ENCODE peak calls at places on chromosomes 16 and 17, in four cellular contexts. One of them, this sample, is unnamed.

GRCh38 chr16:7976125-7976524 is 614.2 kb downstream of the TMEM114 start:
- DNase-seq in G401: no peak
- DNase-seq in amniotic stem cell: no peak
- DNase-seq in activated T-helper 9 cell treated with anti-CD3 and anti-CD28 coated beads, Interleukin-2, amount 50 U/mL, for 16 hours: no peak
- DNase-seq in this sample: no peak

GRCh38 chr16:14476183-14476582 is 153.9 kb downstream of the PARN start:
- DNase-seq in activated T-helper 9 cell treated with anti-CD3 and anti-CD28 coated beads, Interleukin-2, amount 50 U/mL, for 16 hours: no peak
- DNase-seq in G401: no peak
- DNase-seq in amniotic stem cell: no peak
- DNase-seq in this sample: no peak

GRCh38 chr16:25613931-25614330 is 77.8 kb upstream of the HS3ST4 start:
- DNase-seq in amniotic stem cell: no peak
- DNase-seq in G401: no peak
- DNase-seq in activated T-helper 9 cell treated with anti-CD3 and anti-CD28 coated beads, Interleukin-2, amount 50 U/mL, for 16 hours: no peak
- DNase-seq in this sample: no peak

GRCh38 chr17:78817123-78817522 is 23.5 kb downstream of the USP36 start:
- DNase-seq in G401: no peak
- DNase-seq in amniotic stem cell: no peak
- DNase-seq in activated T-helper 9 cell treated with anti-CD3 and anti-CD28 coated beads, Interleukin-2, amount 50 U/mL, for 16 hours: peak; percentile 50
- DNase-seq in this sample: peak; percentile 85

GRCh38 chr16:73071131-73071940 is 23.4 kb upstream of the ZFHX3 start:
- DNase-seq in amniotic stem cell: no peak
- DNase-seq in G401: no peak
- DNase-seq in activated T-helper 9 cell treated with anti-CD3 and anti-CD28 coated beads, Interleukin-2, amount 50 U/mL, for 16 hours: no peak
- DNase-seq in this sample: no peak

GRCh38 chr16:23072084-23072599 is 77.1 kb downstream of the USP31 start:
- DNase-seq in activated T-helper 9 cell treated with anti-CD3 and anti-CD28 coated beads, Interleukin-2, amount 50 U/mL, for 16 hours: no peak
- DNase-seq in amniotic stem cell: no peak
- DNase-seq in G401: peak; percentile 38
- DNase-seq in this sample: no peak

GRCh38 chr17:19664136-19664820 is 15.7 kb downstream of the ALDH3A2 start:
- DNase-seq in amniotic stem cell: no peak
- DNase-seq in activated T-helper 9 cell treated with anti-CD3 and anti-CD28 coated beads, Interleukin-2, amount 50 U/mL, for 16 hours: no peak
- DNase-seq in G401: no peak
- DNase-seq in this sample: no peak

GRCh38 chr16:23502466-23502865 is 7.8 kb downstream of the GGA2 start:
- DNase-seq in activated T-helper 9 cell treated with anti-CD3 and anti-CD28 coated beads, Interleukin-2, amount 50 U/mL, for 16 hours: no peak
- DNase-seq in amniotic stem cell: no peak
- DNase-seq in G401: no peak
- DNase-seq in this sample: no peak

GRCh38 chr16:89171216-89172170 is at the start of gene CDH15:
- DNase-seq in amniotic stem cell: peak; percentile 39
- DNase-seq in activated T-helper 9 cell treated with anti-CD3 and anti-CD28 coated beads, Interleukin-2, amount 50 U/mL, for 16 hours: peak; percentile 93
- DNase-seq in G401: peak; percentile 99
- DNase-seq in this sample: peak; percentile 75

GRCh38 chr16:3175157-3176153 is 12.5 kb upstream of the OR1F1 start:
- DNase-seq in G401: peak; percentile 32
- DNase-seq in activated T-helper 9 cell treated with anti-CD3 and anti-CD28 coated beads, Interleukin-2, amount 50 U/mL, for 16 hours: no peak
- DNase-seq in amniotic stem cell: no peak
- DNase-seq in this sample: peak; percentile 29

GRCh38 chr17:16273499-16273898 is 56.5 kb downstream of the PIGL start:
- DNase-seq in amniotic stem cell: no peak
- DNase-seq in activated T-helper 9 cell treated with anti-CD3 and anti-CD28 coated beads, Interleukin-2, amount 50 U/mL, for 16 hours: no peak
- DNase-seq in G401: no peak
- DNase-seq in this sample: no peak

GRCh38 chr16:74480150-74481029 is 59.1 kb upstream of the CLEC18B start:
- DNase-seq in amniotic stem cell: no peak
- DNase-seq in G401: peak; percentile 16
- DNase-seq in activated T-helper 9 cell treated with anti-CD3 and anti-CD28 coated beads, Interleukin-2, amount 50 U/mL, for 16 hours: no peak
- DNase-seq in this sample: no peak

GRCh38 chr17:79844869-79845600 is 5.8 kb upstream of the CBX4 start:
- DNase-seq in G401: no peak
- DNase-seq in amniotic stem cell: no peak
- DNase-seq in activated T-helper 9 cell treated with anti-CD3 and anti-CD28 coated beads, Interleukin-2, amount 50 U/mL, for 16 hours: no peak
- DNase-seq in this sample: no peak

GRCh38 chr16:588639-588888 is 1.3 kb upstream of the RAB40C start:
- DNase-seq in amniotic stem cell: no peak
- DNase-seq in activated T-helper 9 cell treated with anti-CD3 and anti-CD28 coated beads, Interleukin-2, amount 50 U/mL, for 16 hours: peak; percentile 56
- DNase-seq in G401: no peak
- DNase-seq in this sample: peak; percentile 84

GRCh38 chr16:65697516-65697915 is 575.7 kb upstream of the CDH11 start:
- DNase-seq in activated T-helper 9 cell treated with anti-CD3 and anti-CD28 coated beads, Interleukin-2, amount 50 U/mL, for 16 hours: no peak
- DNase-seq in G401: no peak
- DNase-seq in amniotic stem cell: no peak
- DNase-seq in this sample: no peak

GRCh38 chr17:5706835-5707234 is 122.5 kb upstream of the NLRP1 start:
- DNase-seq in activated T-helper 9 cell treated with anti-CD3 and anti-CD28 coated beads, Interleukin-2, amount 50 U/mL, for 16 hours: peak; percentile 20
- DNase-seq in amniotic stem cell: peak; percentile 8
- DNase-seq in G401: peak; percentile 62
- DNase-seq in this sample: peak; percentile 76

GRCh38 chr17:49365667-49366066 is 3.6 kb upstream of the ZNF652 start:
- DNase-seq in G401: peak; percentile 25
- DNase-seq in activated T-helper 9 cell treated with anti-CD3 and anti-CD28 coated beads, Interleukin-2, amount 50 U/mL, for 16 hours: peak; percentile 20
- DNase-seq in amniotic stem cell: no peak
- DNase-seq in this sample: peak; percentile 63

GRCh38 chr17:17691468-17692263 is 10.4 kb downstream of the RAI1 start:
- DNase-seq in G401: no peak
- DNase-seq in activated T-helper 9 cell treated with anti-CD3 and anti-CD28 coated beads, Interleukin-2, amount 50 U/mL, for 16 hours: no peak
- DNase-seq in amniotic stem cell: no peak
- DNase-seq in this sample: no peak

GRCh38 chr16:81778861-81779539 is at the start of gene PLCG2:
- DNase-seq in amniotic stem cell: no peak
- DNase-seq in G401: no peak
- DNase-seq in activated T-helper 9 cell treated with anti-CD3 and anti-CD28 coated beads, Interleukin-2, amount 50 U/mL, for 16 hours: peak; percentile 50
- DNase-seq in this sample: peak; percentile 87

GRCh38 chr16:11539635-11540034 is 47.1 kb downstream of the LITAF start:
- DNase-seq in amniotic stem cell: no peak
- DNase-seq in activated T-helper 9 cell treated with anti-CD3 and anti-CD28 coated beads, Interleukin-2, amount 50 U/mL, for 16 hours: no peak
- DNase-seq in G401: no peak
- DNase-seq in this sample: no peak

GRCh38 chr16:89561195-89562026 is 929 bp downstream of the RPL13 start:
- DNase-seq in activated T-helper 9 cell treated with anti-CD3 and anti-CD28 coated beads, Interleukin-2, amount 50 U/mL, for 16 hours: no peak
- DNase-seq in amniotic stem cell: no peak
- DNase-seq in G401: no peak
- DNase-seq in this sample: no peak

GRCh38 chr16:81593481-81593880 is 148.9 kb downstream of the CMIP start:
- DNase-seq in activated T-helper 9 cell treated with anti-CD3 and anti-CD28 coated beads, Interleukin-2, amount 50 U/mL, for 16 hours: no peak
- DNase-seq in G401: peak; percentile 79
- DNase-seq in amniotic stem cell: no peak
- DNase-seq in this sample: no peak

GRCh38 chr17:40791808-40792436 is 7.8 kb downstream of the KRT28 start:
- DNase-seq in G401: peak; percentile 49
- DNase-seq in amniotic stem cell: peak; percentile 12
- DNase-seq in activated T-helper 9 cell treated with anti-CD3 and anti-CD28 coated beads, Interleukin-2, amount 50 U/mL, for 16 hours: no peak
- DNase-seq in this sample: no peak

GRCh38 chr17:5557485-5557884 is 26.8 kb downstream of the NLRP1 start:
- DNase-seq in G401: no peak
- DNase-seq in activated T-helper 9 cell treated with anti-CD3 and anti-CD28 coated beads, Interleukin-2, amount 50 U/mL, for 16 hours: no peak
- DNase-seq in amniotic stem cell: no peak
- DNase-seq in this sample: no peak

GRCh38 chr16:280552-280951 is at the start of gene ARHGDIG:
- DNase-seq in activated T-helper 9 cell treated with anti-CD3 and anti-CD28 coated beads, Interleukin-2, amount 50 U/mL, for 16 hours: no peak
- DNase-seq in amniotic stem cell: no peak
- DNase-seq in G401: no peak
- DNase-seq in this sample: no peak

GRCh38 chr17:44086364-44087311 is 16.1 kb downstream of the G6PC3 start:
- DNase-seq in G401: no peak
- DNase-seq in amniotic stem cell: peak; percentile 74
- DNase-seq in activated T-helper 9 cell treated with anti-CD3 and anti-CD28 coated beads, Interleukin-2, amount 50 U/mL, for 16 hours: peak; percentile 58
- DNase-seq in this sample: peak; percentile 67

GRCh38 chr17:45355087-45355486 is 38.3 kb upstream of the MAP3K14 start:
- DNase-seq in G401: no peak
- DNase-seq in activated T-helper 9 cell treated with anti-CD3 and anti-CD28 coated beads, Interleukin-2, amount 50 U/mL, for 16 hours: no peak
- DNase-seq in amniotic stem cell: no peak
- DNase-seq in this sample: no peak

GRCh38 chr17:48641541-48642058 is 15.4 kb upstream of the HOXB9 start:
- DNase-seq in amniotic stem cell: no peak
- DNase-seq in G401: no peak
- DNase-seq in activated T-helper 9 cell treated with anti-CD3 and anti-CD28 coated beads, Interleukin-2, amount 50 U/mL, for 16 hours: no peak
- DNase-seq in this sample: no peak

GRCh38 chr17:5364156-5364555 is 55.3 kb downstream of the NUP88 start:
- DNase-seq in activated T-helper 9 cell treated with anti-CD3 and anti-CD28 coated beads, Interleukin-2, amount 50 U/mL, for 16 hours: no peak
- DNase-seq in G401: no peak
- DNase-seq in amniotic stem cell: no peak
- DNase-seq in this sample: no peak

GRCh38 chr17:79027274-79027924 is 3.4 kb downstream of the C1QTNF1 start:
- DNase-seq in G401: no peak
- DNase-seq in activated T-helper 9 cell treated with anti-CD3 and anti-CD28 coated beads, Interleukin-2, amount 50 U/mL, for 16 hours: no peak
- DNase-seq in amniotic stem cell: no peak
- DNase-seq in this sample: no peak

GRCh38 chr17:35404360-35404759 is 27.9 kb downstream of the SLFN12 start:
- DNase-seq in G401: no peak
- DNase-seq in activated T-helper 9 cell treated with anti-CD3 and anti-CD28 coated beads, Interleukin-2, amount 50 U/mL, for 16 hours: no peak
- DNase-seq in amniotic stem cell: no peak
- DNase-seq in this sample: no peak

GRCh38 chr17:31211352-31212012 is 85.6 kb downstream of the OMG start:
- DNase-seq in activated T-helper 9 cell treated with anti-CD3 and anti-CD28 coated beads, Interleukin-2, amount 50 U/mL, for 16 hours: no peak
- DNase-seq in G401: no peak
- DNase-seq in amniotic stem cell: no peak
- DNase-seq in this sample: no peak

GRCh38 chr16:25570131-25570530 is 121.6 kb upstream of the HS3ST4 start:
- DNase-seq in G401: no peak
- DNase-seq in amniotic stem cell: no peak
- DNase-seq in activated T-helper 9 cell treated with anti-CD3 and anti-CD28 coated beads, Interleukin-2, amount 50 U/mL, for 16 hours: no peak
- DNase-seq in this sample: no peak

GRCh38 chr17:74833501-74834361 is 26.0 kb downstream of the GRIN2C start:
- DNase-seq in activated T-helper 9 cell treated with anti-CD3 and anti-CD28 coated beads, Interleukin-2, amount 50 U/mL, for 16 hours: no peak
- DNase-seq in G401: peak; percentile 92
- DNase-seq in amniotic stem cell: peak; percentile 7
- DNase-seq in this sample: no peak

GRCh38 chr17:10226930-10227695 is 28.7 kb upstream of the GAS7 start:
- DNase-seq in activated T-helper 9 cell treated with anti-CD3 and anti-CD28 coated beads, Interleukin-2, amount 50 U/mL, for 16 hours: no peak
- DNase-seq in G401: peak; percentile 31
- DNase-seq in amniotic stem cell: no peak
- DNase-seq in this sample: peak; percentile 68

GRCh38 chr17:29113334-29113733 is 66.9 kb downstream of the MYO18A start:
- DNase-seq in activated T-helper 9 cell treated with anti-CD3 and anti-CD28 coated beads, Interleukin-2, amount 50 U/mL, for 16 hours: no peak
- DNase-seq in G401: no peak
- DNase-seq in amniotic stem cell: no peak
- DNase-seq in this sample: no peak

GRCh38 chr17:75105269-75106080 is 4.3 kb upstream of the ARMC7 start:
- DNase-seq in G401: peak; percentile 91
- DNase-seq in activated T-helper 9 cell treated with anti-CD3 and anti-CD28 coated beads, Interleukin-2, amount 50 U/mL, for 16 hours: no peak
- DNase-seq in amniotic stem cell: no peak
- DNase-seq in this sample: no peak

GRCh38 chr16:15765880-15766279 is 90.9 kb downstream of the MYH11 start:
- DNase-seq in G401: peak; percentile 28
- DNase-seq in amniotic stem cell: no peak
- DNase-seq in activated T-helper 9 cell treated with anti-CD3 and anti-CD28 coated beads, Interleukin-2, amount 50 U/mL, for 16 hours: no peak
- DNase-seq in this sample: peak; percentile 9

GRCh38 chr16:84839956-84840355 is 20.2 kb downstream of the CRISPLD2 start:
- DNase-seq in activated T-helper 9 cell treated with anti-CD3 and anti-CD28 coated beads, Interleukin-2, amount 50 U/mL, for 16 hours: no peak
- DNase-seq in G401: no peak
- DNase-seq in amniotic stem cell: no peak
- DNase-seq in this sample: no peak

This sample was measured in stimulated activated effector memory CD8-positive, alpha-beta T cell treated with anti-CD3 and anti-CD28 coated beads, Interleukin-12 subunit alpha, Interleukin-12 subunit beta, amount 100 ng/mL, for 72 hours.